ENCODE peak calls at places on chromosomes 16 and 17, in five cellular contexts. F is lung, O is brain microvascular endothelial cell, G is HepG2, U is AG04450. W is an unnamed sample.

GRCh38 chr17:75844530-75845057 is 390 bp upstream of the UNC13D start:
- DNase-seq in F (peak), O (no peak), G (peak), U (no peak), W (peak)

GRCh38 chr16:69600202-69600601 is 34.4 kb downstream of the NFAT5 start:
- DNase-seq in F (no peak), O (no peak), G (no peak), U (no peak), W (no peak)

GRCh38 chr16:79363035-79363434 is 237.5 kb downstream of the MAF start:
- DNase-seq in F (no peak), O (no peak), G (no peak), U (no peak), W (no peak)

GRCh38 chr16:87278191-87279093 is 38.8 kb downstream of the C16orf95 start:
- DNase-seq in F (peak), O (peak), G (peak), U (peak), W (peak)

GRCh38 chr17:60174035-60174434 is 24.3 kb downstream of the CA4 start:
- DNase-seq in F (no peak), O (no peak), G (no peak), U (no peak), W (no peak)

GRCh38 chr17:31291820-31292219 is 5.2 kb downstream of the OMG start:
- DNase-seq in F (no peak), O (peak), G (no peak), U (no peak), W (no peak)

GRCh38 chr16:31477220-31478216 is 5.4 kb upstream of the SLC5A2 start:
- DNase-seq in F (peak), O (no peak), G (peak), U (no peak), W (no peak)

GRCh38 chr17:40074871-40075215 is 12.1 kb downstream of the THRA start:
- DNase-seq in F (no peak), O (no peak), G (no peak), U (no peak), W (no peak)

GRCh38 chr17:27414686-27415085 is 41.6 kb upstream of the KSR1 start:
- DNase-seq in F (no peak), O (no peak), G (no peak), U (no peak), W (no peak)

GRCh38 chr16:55876854-55877253 is 1.7 kb upstream of the CES5A start:
- DNase-seq in F (no peak), O (no peak), G (no peak), U (no peak), W (no peak)

GRCh38 chr17:7889166-7889584 is 586 bp downstream of the CHD3 start:
- DNase-seq in F (peak), O (peak), G (peak), U (peak), W (peak)
- TF ChIP-seq CTCF in F (peak), O (peak), G (peak), U (peak), W (peak)

GRCh38 chr16:68332411-68333121 is 21.7 kb downstream of the PRMT7 start:
- DNase-seq in F (peak), O (peak), G (peak), U (peak), W (no peak)
- H3K27ac ChIP-seq in F (no peak), O (peak), G (peak), U (peak), W (peak)

GRCh38 chr17:34082404-34082803 is 172.7 kb upstream of the CCL2 start:
- DNase-seq in F (no peak), O (no peak), G (no peak), U (no peak), W (no peak)

GRCh38 chr17:34076743-34077631 is 178.1 kb upstream of the CCL2 start:
- DNase-seq in F (no peak), O (no peak), G (no peak), U (no peak), W (no peak)

DNA sequence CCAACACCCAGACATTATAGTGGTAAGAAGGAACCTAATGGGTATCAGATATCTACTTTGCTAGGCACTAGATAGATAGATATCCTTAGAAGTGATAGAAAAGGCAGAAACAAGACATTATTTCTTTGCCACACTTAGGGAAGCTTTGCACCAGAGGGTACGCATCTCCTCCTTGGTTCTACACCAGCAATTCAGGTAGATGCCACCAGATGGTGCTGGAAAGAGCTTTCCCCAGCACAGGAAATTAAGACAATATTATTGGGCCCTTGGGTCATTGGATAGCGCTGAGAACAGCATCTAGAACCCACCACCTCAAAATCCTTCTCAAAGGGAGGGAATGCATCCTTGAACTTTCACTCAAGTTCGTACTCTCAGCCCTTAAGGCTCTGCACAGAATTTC is 173.8 kb upstream of the CCL2 start:
- DNase-seq in F (no peak), O (no peak), G (no peak), U (no peak), W (no peak)
- TF ChIP-seq CTCF in F (no peak), O (no peak), G (peak), U (peak), W (peak)

DNA sequence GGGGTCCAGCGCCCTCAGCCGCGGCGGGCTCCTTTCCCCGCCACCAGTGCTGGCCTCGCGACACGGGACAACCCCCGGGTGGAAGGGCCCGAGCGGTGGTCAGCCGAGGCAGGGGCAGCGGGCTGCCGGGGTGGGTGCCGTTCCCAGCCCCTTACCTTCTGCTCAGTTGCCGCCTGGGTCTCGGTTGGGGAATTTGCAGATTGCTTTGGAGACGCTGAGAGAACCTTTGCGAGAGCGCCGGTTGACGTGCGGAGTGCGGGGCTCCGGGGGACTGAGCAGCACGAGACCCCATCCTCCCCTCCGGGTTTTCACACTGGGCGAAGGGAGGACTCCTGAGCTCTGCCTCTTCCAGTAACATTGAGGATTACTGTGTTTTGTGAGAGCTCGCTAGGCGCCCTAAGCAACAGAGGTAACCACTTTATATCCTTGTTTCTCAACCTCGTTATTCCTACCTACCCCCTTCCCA is 381 bp downstream of the CTNS start:
- DNase-seq in F (no peak), O (no peak), G (no peak), U (no peak), W (no peak)
- H3K27ac ChIP-seq in F (peak), O (peak), G (peak), U (peak), W (peak)